ENCODE peak calls at places on chromosomes 6 and 20, in nine cellular contexts. R, O, X, G, L, C, I, H and M are unnamed samples.

GRCh38 chr20:10495173-10495572 is 60.1 kb downstream of the SLX4IP start:
- DNase-seq in R (no peak), O (no peak), X (no peak), G (no peak), L (no peak), C (no peak), I (no peak), H (no peak), M (no peak)

GRCh38 chr6:167287513-167288048 is 3.5 kb upstream of the UNC93A start:
- DNase-seq in R (no peak), O (no peak), X (no peak), G (no peak), L (no peak), C (no peak), I (no peak), H (no peak), M (no peak)

GRCh38 chr6:52454556-52454955 is 34.4 kb downstream of the EFHC1 start:
- DNase-seq in R (no peak), O (no peak), X (no peak), G (peak), L (no peak), C (no peak), I (no peak), H (peak), M (peak)

GRCh38 chr20:9518776-9519175 is 4.4 kb downstream of the LAMP5 start:
- DNase-seq in R (no peak), O (no peak), X (no peak), G (no peak), L (no peak), C (no peak), I (no peak), H (no peak), M (no peak)

GRCh38 chr6:33696538-33697518 is 14.7 kb downstream of the UQCC2 start:
- DNase-seq in R (no peak), O (no peak), X (peak), G (peak), L (peak), C (no peak), I (no peak), H (peak), M (no peak)

GRCh38 chr20:346640-347316 is at the start of gene NRSN2:
- DNase-seq in R (no peak), O (no peak), X (peak), G (peak), L (no peak), C (no peak), I (no peak), H (peak), M (peak)

GRCh38 chr6:87808005-87808757 is 106.1 kb upstream of the AKIRIN2 start:
- DNase-seq in R (no peak), O (no peak), X (no peak), G (peak), L (no peak), C (peak), I (no peak), H (peak), M (peak)

GRCh38 chr6:26217714-26218075 is 130.5 kb downstream of the HFE start:
- DNase-seq in R (no peak), O (no peak), X (no peak), G (peak), L (no peak), C (peak), I (no peak), H (peak), M (peak)

GRCh38 chr6:52543729-52544324 is 33.0 kb downstream of the TRAM2 start:
- DNase-seq in R (no peak), O (no peak), X (no peak), G (peak), L (no peak), C (peak), I (no peak), H (peak), M (peak)

GRCh38 chr6:1188199-1188598 is 123.7 kb upstream of the FOXQ1 start:
- DNase-seq in R (no peak), O (no peak), X (no peak), G (no peak), L (no peak), C (no peak), I (no peak), H (no peak), M (no peak)

GRCh38 chr6:125745281-125746018 is 4.0 kb upstream of the HEY2 start:
- DNase-seq in R (no peak), O (no peak), X (no peak), G (no peak), L (no peak), C (no peak), I (no peak), H (no peak), M (no peak)

GRCh38 chr6:113529191-113529590 is 328.0 kb upstream of the MARCKS start:
- DNase-seq in R (no peak), O (no peak), X (no peak), G (peak), L (no peak), C (no peak), I (no peak), H (peak), M (peak)

GRCh38 chr6:99467509-99468106 is 42.5 kb upstream of the PNISR start:
- DNase-seq in R (no peak), O (no peak), X (no peak), G (peak), L (no peak), C (no peak), I (no peak), H (peak), M (peak)

GRCh38 chr6:150840185-150840584 is 25.3 kb upstream of the MTHFD1L start:
- DNase-seq in R (no peak), O (no peak), X (no peak), G (no peak), L (no peak), C (no peak), I (no peak), H (no peak), M (no peak)

GRCh38 chr6:106145741-106146227 is 59.6 kb downstream of the PRDM1 start:
- DNase-seq in R (no peak), O (no peak), X (no peak), G (peak), L (no peak), C (no peak), I (no peak), H (peak), M (peak)

GRCh38 chr20:50427740-50428462 is 82.3 kb upstream of the PTPN1 start:
- DNase-seq in R (no peak), O (no peak), X (no peak), G (no peak), L (no peak), C (no peak), I (no peak), H (peak), M (no peak)

GRCh38 chr6:82878812-82879211 is 186.8 kb downstream of the UBE3D start:
- DNase-seq in R (no peak), O (no peak), X (no peak), G (no peak), L (no peak), C (no peak), I (no peak), H (peak), M (peak)

GRCh38 chr6:135383297-135383696 is 114.2 kb downstream of the AHI1 start:
- DNase-seq in R (no peak), O (no peak), X (no peak), G (no peak), L (no peak), C (no peak), I (no peak), H (no peak), M (no peak)

GRCh38 chr6:168699631-168700315 is 258.8 kb downstream of the SMOC2 start:
- DNase-seq in R (no peak), O (no peak), X (no peak), G (no peak), L (no peak), C (no peak), I (no peak), H (no peak), M (no peak)

GRCh38 chr6:147559016-147559415 is 50.5 kb downstream of the SAMD5 start:
- DNase-seq in R (no peak), O (no peak), X (no peak), G (no peak), L (no peak), C (no peak), I (no peak), H (no peak), M (no peak)

GRCh38 chr6:106146852-106147351 is 60.8 kb downstream of the PRDM1 start:
- DNase-seq in R (no peak), O (no peak), X (no peak), G (peak), L (no peak), C (no peak), I (no peak), H (peak), M (no peak)

GRCh38 chr20:4937422-4938319 is 63.6 kb downstream of the SLC23A2 start:
- DNase-seq in R (no peak), O (no peak), X (no peak), G (peak), L (no peak), C (no peak), I (no peak), H (no peak), M (no peak)